ENCODE peak calls at places on chromosomes 2 and 18, in seven cellular contexts. W is breast epithelium, Z is IMR-90, T is AG04450, X is sigmoid colon, O is fibroblast of lung, V is kidney. H is an unnamed sample.

GRCh38 chr2:20963867-20964266 is 80.0 kb downstream of the APOB start:
- DNase-seq in T (no peak), O (no peak), Z (no peak), V (no peak), X (no peak), W (no peak), H (no peak)

GRCh38 chr2:3536682-3537632 is 17.6 kb upstream of the ADI1 start:
- DNase-seq in Z (peak), T (no peak), V (peak), X (peak), O (peak), W (no peak), H (no peak)

GRCh38 chr18:58045265-58046086 is 1.4 kb downstream of the NEDD4L start:
- DNase-seq in X (no peak), V (peak), Z (peak), O (no peak), T (no peak), W (peak), H (peak)

GRCh38 chr2:26513261-26513660 is 35.3 kb upstream of the OTOF start:
- DNase-seq in V (peak), X (no peak), Z (no peak), O (no peak), W (no peak), T (no peak), H (no peak)

GRCh38 chr2:239930871-239931771 is 94.0 kb downstream of the NDUFA10 start:
- DNase-seq in T (no peak), X (peak), W (peak), Z (no peak), O (no peak), V (peak), H (no peak)

GRCh38 chr2:232478571-232479340 is 8.9 kb downstream of the ECEL1 start:
- DNase-seq in V (peak), Z (no peak), X (peak), W (no peak), T (no peak), O (no peak), H (no peak)

GRCh38 chr2:134301099-134301970 is 47.5 kb downstream of the MGAT5 start:
- DNase-seq in X (no peak), T (no peak), V (no peak), W (no peak), Z (peak), O (peak), H (no peak)

GRCh38 chr2:217858519-217859466 is 144.0 kb downstream of the TNS1 start:
- DNase-seq in V (peak), X (peak), O (peak), T (peak), Z (peak), W (no peak), H (peak)

GRCh38 chr2:199458017-199458805 is 472 bp upstream of the SATB2 start:
- DNase-seq in V (peak), Z (no peak), T (no peak), W (no peak), O (peak), X (peak), H (no peak)

GRCh38 chr2:239197146-239197545 is 203.7 kb downstream of the HDAC4 start:
- DNase-seq in T (no peak), W (peak), X (peak), V (peak), O (no peak), Z (no peak), H (no peak)

GRCh38 chr2:46562451-46562841 is 83.1 kb downstream of the TMEM247 start:
- DNase-seq in W (no peak), Z (no peak), O (no peak), T (no peak), X (no peak), V (no peak), H (no peak)

GRCh38 chr2:208542465-208543041 is 136.0 kb downstream of the PTH2R start:
- DNase-seq in W (no peak), Z (no peak), V (peak), X (no peak), O (no peak), T (no peak), H (no peak)

GRCh38 chr2:52862801-52863200 is 904.8 kb upstream of the CHAC2 start:
- DNase-seq in W (no peak), Z (peak), T (no peak), O (peak), X (no peak), V (no peak), H (no peak)

GRCh38 chr18:79506191-79507075 is 110.7 kb downstream of the NFATC1 start:
- DNase-seq in T (no peak), Z (no peak), X (peak), W (peak), V (peak), O (no peak), H (no peak)

GRCh38 chr2:223696719-223697118 is 94.6 kb upstream of the SCG2 start:
- DNase-seq in T (no peak), X (no peak), W (no peak), V (no peak), O (peak), Z (peak), H (no peak)

GRCh38 chr2:3262437-3263388 is 114.9 kb downstream of the EIPR1 start:
- DNase-seq in T (no peak), V (no peak), W (no peak), Z (no peak), X (no peak), O (no peak), H (no peak)

GRCh38 chr2:43774617-43775016 is 778 bp downstream of the DYNC2LI1 start:
- DNase-seq in V (no peak), Z (no peak), T (no peak), X (no peak), W (no peak), O (no peak), H (no peak)

GRCh38 chr2:49037197-49037596 is 117.1 kb downstream of the FSHR start:
- DNase-seq in T (no peak), X (no peak), O (no peak), V (no peak), W (no peak), Z (no peak), H (no peak)

GRCh38 chr2:60149151-60149550 is 404.3 kb downstream of the BCL11A start:
- DNase-seq in X (no peak), W (no peak), T (no peak), V (no peak), O (no peak), Z (no peak), H (no peak)

GRCh38 chr2:138565251-138565598 is 63.7 kb downstream of the SPOPL start:
- DNase-seq in T (no peak), X (no peak), V (no peak), Z (no peak), O (no peak), W (no peak), H (no peak)

GRCh38 chr2:16665746-16666452 is at the start of gene CYRIA:
- DNase-seq in Z (no peak), O (no peak), T (no peak), W (no peak), V (peak), X (peak), H (peak)

GRCh38 chr18:6055711-6056110 is 160.4 kb upstream of the TMEM200C start:
- DNase-seq in O (peak), V (no peak), T (peak), X (no peak), Z (peak), W (no peak), H (no peak)

GRCh38 chr18:37122877-37123276 is 293.9 kb downstream of the KIAA1328 start:
- DNase-seq in Z (no peak), O (no peak), V (no peak), T (no peak), X (no peak), W (no peak), H (no peak)

GRCh38 chr18:37124511-37124910 is 295.6 kb downstream of the KIAA1328 start:
- DNase-seq in Z (no peak), T (no peak), W (no peak), X (no peak), O (peak), V (no peak), H (no peak)
- H3K27ac ChIP-seq in Z (no peak), T (no peak), W (no peak), X (no peak), O (no peak), V (no peak), H (no peak)

GRCh38 chr2:207333599-207334308 is 168.0 kb upstream of the KLF7 start:
- DNase-seq in X (no peak), V (no peak), Z (peak), O (no peak), W (no peak), T (no peak), H (no peak)
- H3K27ac ChIP-seq in X (peak), V (peak), Z (peak), O (peak), W (peak), T (peak), H (no peak)

GRCh38 chr2:209614630-209615369 is 156.8 kb upstream of the UNC80 start:
- DNase-seq in Z (no peak), O (no peak), V (no peak), X (no peak), T (no peak), W (no peak), H (peak)
- H3K27ac ChIP-seq in Z (no peak), O (no peak), V (no peak), X (no peak), T (no peak), W (no peak), H (no peak)

GRCh38 chr2:152510636-152511035 is 175.7 kb downstream of the FMNL2 start:
- DNase-seq in W (no peak), Z (no peak), O (no peak), X (no peak), T (no peak), V (no peak), H (no peak)

GRCh38 chr2:152511981-152512380 is 177.0 kb downstream of the FMNL2 start:
- DNase-seq in Z (no peak), T (no peak), O (no peak), W (no peak), V (no peak), X (no peak), H (no peak)

GRCh38 chr2:152509772-152510491 is 175.0 kb downstream of the FMNL2 start:
- DNase-seq in X (no peak), V (no peak), O (no peak), Z (no peak), W (no peak), T (no peak), H (no peak)

GRCh38 chr2:152513681-152514080 is 178.7 kb downstream of the FMNL2 start:
- DNase-seq in O (peak), X (no peak), W (no peak), V (no peak), Z (peak), T (no peak), H (peak)

GRCh38 chr2:152513029-152513428 is 178.1 kb downstream of the FMNL2 start:
- DNase-seq in T (no peak), O (no peak), Z (no peak), V (no peak), W (no peak), X (no peak), H (no peak)
- H3K27ac ChIP-seq in T (no peak), O (no peak), Z (no peak), V (no peak), W (no peak), X (no peak), H (peak)

GRCh38 chr2:66534461-66534860 is 99.5 kb downstream of the MEIS1 start:
- DNase-seq in V (no peak), O (no peak), X (no peak), W (no peak), T (no peak), Z (peak), H (no peak)
- H3K27ac ChIP-seq in V (peak), O (no peak), X (peak), W (no peak), T (no peak), Z (no peak), H (no peak)